ENCODE peak calls at places on chromosomes 11 and 22, in four cellular contexts. H, W, P and E are unnamed samples.

GRCh38 chr11:126460417-126461095 is 105.1 kb downstream of the ST3GAL4 start:
- DNase-seq in W (no peak), P (no peak), H (no peak), E (no peak)

GRCh38 chr11:122170815-122171475 is 54.9 kb upstream of the BLID start:
- DNase-seq in H (no peak), P (no peak), W (no peak), E (no peak)

GRCh38 chr11:35622070-35622469 is 3.8 kb downstream of the FJX1 start:
- DNase-seq in P (no peak), H (no peak), W (no peak), E (no peak)

GRCh38 chr22:32623943-32624342 is 149.3 kb downstream of the FBXO7 start:
- DNase-seq in W (no peak), H (no peak), P (no peak), E (no peak)

GRCh38 chr11:117953029-117953671 is 23.9 kb upstream of the TMPRSS13 start:
- DNase-seq in P (no peak), H (no peak), W (no peak), E (no peak)

GRCh38 chr22:31611065-31611760 is 50.8 kb downstream of the PISD start:
- DNase-seq in H (no peak), W (no peak), P (no peak), E (no peak)

GRCh38 chr11:114063829-114064201 is 4.3 kb downstream of the ZBTB16 start:
- DNase-seq in H (no peak), P (no peak), W (no peak), E (no peak)

GRCh38 chr11:19953909-19954308 is 206.4 kb downstream of the DBX1 start:
- DNase-seq in P (no peak), W (no peak), H (no peak), E (no peak)

GRCh38 chr11:46315033-46315738 is 32.1 kb upstream of the DGKZ start:
- DNase-seq in H (peak), W (peak), P (peak), E (peak)

GRCh38 chr11:9916480-9916879 is 252.6 kb downstream of the SWAP70 start:
- DNase-seq in P (no peak), H (no peak), W (no peak), E (no peak)

GRCh38 chr11:8593935-8594909 is at the start of gene STK33:
- DNase-seq in P (peak), H (peak), W (peak), E (peak)

GRCh38 chr22:39519681-39520053 is 695 bp upstream of the ATF4 start:
- DNase-seq in W (no peak), H (peak), P (no peak), E (no peak)

GRCh38 chr11:76830639-76831312 is 29.9 kb upstream of the ACER3 start:
- DNase-seq in W (no peak), H (no peak), P (no peak), E (no peak)

GRCh38 chr22:23258826-23259170 is 78.5 kb downstream of the BCR start:
- DNase-seq in H (no peak), W (no peak), P (no peak), E (no peak)

GRCh38 chr11:72580648-72580950 is 93.6 kb downstream of the PDE2A start:
- DNase-seq in P (no peak), H (no peak), W (no peak), E (no peak)

GRCh38 chr11:59463176-59463575 is 6.4 kb downstream of the OR4D6 start:
- DNase-seq in W (no peak), P (no peak), H (no peak), E (no peak)

GRCh38 chr11:29024386-29024785 is 916.2 kb downstream of the METTL15 start:
- DNase-seq in W (no peak), H (no peak), P (no peak), E (no peak)

GRCh38 chr11:122440783-122441701 is 214.5 kb upstream of the UBASH3B start:
- DNase-seq in H (no peak), W (no peak), P (peak), E (no peak)

GRCh38 chr22:38930512-38930911 is 26.9 kb upstream of the APOBEC3A start:
- DNase-seq in W (no peak), P (no peak), H (no peak), E (no peak)

GRCh38 chr11:64801591-64802369 is 1.2 kb downstream of the MAP4K2 start:
- DNase-seq in H (no peak), P (no peak), W (no peak), E (no peak)

GRCh38 chr22:25692965-25693565 is 48.9 kb upstream of the MYO18B start:
- DNase-seq in W (no peak), P (no peak), H (no peak), E (no peak)